ENCODE peak calls at places on chromosomes 6 and 20, in ten cellular contexts. One of them, this sample, is unnamed.

GRCh38 chr6:151289399-151290007 is 49.7 kb downstream of the AKAP12 start:
- DNase-seq in GM03348: no peak
- DNase-seq in stimulated activated CD4-positive, alpha-beta T cell treated with anti-CD3 and anti-CD28 coated beads, Interleukin-4, amount 100 ng/mL, for 24 hours: no peak
- DNase-seq in posterior vena cava: no peak
- DNase-seq in left colon: no peak
- DNase-seq in colonic mucosa: no peak
- DNase-seq in GM19239: no peak
- DNase-seq in iris pigment epithelial cell: peak; percentile 56
- DNase-seq in C1 segment of cervical spinal cord: no peak
- DNase-seq in amniotic stem cell: no peak
- DNase-seq in this sample: peak; percentile 2

GRCh38 chr6:15062311-15063252 is 183.3 kb upstream of the JARID2 start:
- DNase-seq in iris pigment epithelial cell: peak; percentile 97
- DNase-seq in GM19239: no peak
- DNase-seq in colonic mucosa: no peak
- DNase-seq in amniotic stem cell: peak; percentile 5
- DNase-seq in posterior vena cava: no peak
- DNase-seq in stimulated activated CD4-positive, alpha-beta T cell treated with anti-CD3 and anti-CD28 coated beads, Interleukin-4, amount 100 ng/mL, for 24 hours: no peak
- DNase-seq in C1 segment of cervical spinal cord: no peak
- DNase-seq in left colon: no peak
- DNase-seq in GM03348: peak; percentile 77
- DNase-seq in this sample: no peak

GRCh38 chr20:1800180-1800579 is 95.0 kb upstream of the SIRPA start:
- DNase-seq in amniotic stem cell: no peak
- DNase-seq in stimulated activated CD4-positive, alpha-beta T cell treated with anti-CD3 and anti-CD28 coated beads, Interleukin-4, amount 100 ng/mL, for 24 hours: no peak
- DNase-seq in GM03348: no peak
- DNase-seq in GM19239: no peak
- DNase-seq in left colon: no peak
- DNase-seq in posterior vena cava: no peak
- DNase-seq in colonic mucosa: no peak
- DNase-seq in iris pigment epithelial cell: no peak
- DNase-seq in C1 segment of cervical spinal cord: no peak
- DNase-seq in this sample: no peak

GRCh38 chr20:59013031-59013951 is 5.9 kb upstream of the TUBB1 start:
- DNase-seq in posterior vena cava: peak; percentile 60
- DNase-seq in stimulated activated CD4-positive, alpha-beta T cell treated with anti-CD3 and anti-CD28 coated beads, Interleukin-4, amount 100 ng/mL, for 24 hours: no peak
- DNase-seq in colonic mucosa: no peak
- DNase-seq in iris pigment epithelial cell: no peak
- DNase-seq in GM03348: no peak
- DNase-seq in left colon: no peak
- DNase-seq in amniotic stem cell: no peak
- DNase-seq in C1 segment of cervical spinal cord: no peak
- DNase-seq in GM19239: no peak
- DNase-seq in this sample: no peak

GRCh38 chr6:35165630-35166071 is 24.5 kb upstream of the TCP11 start:
- DNase-seq in stimulated activated CD4-positive, alpha-beta T cell treated with anti-CD3 and anti-CD28 coated beads, Interleukin-4, amount 100 ng/mL, for 24 hours: no peak
- DNase-seq in posterior vena cava: no peak
- DNase-seq in colonic mucosa: peak; percentile 60
- DNase-seq in C1 segment of cervical spinal cord: no peak
- DNase-seq in GM19239: no peak
- DNase-seq in left colon: peak; percentile 48
- DNase-seq in iris pigment epithelial cell: peak; percentile 44
- DNase-seq in GM03348: no peak
- DNase-seq in amniotic stem cell: no peak
- DNase-seq in this sample: no peak

GRCh38 chr6:136401749-136402148 is 112.1 kb upstream of the BCLAF1 start:
- DNase-seq in GM19239: no peak
- DNase-seq in GM03348: peak; percentile 53
- DNase-seq in iris pigment epithelial cell: peak; percentile 38
- DNase-seq in stimulated activated CD4-positive, alpha-beta T cell treated with anti-CD3 and anti-CD28 coated beads, Interleukin-4, amount 100 ng/mL, for 24 hours: no peak
- DNase-seq in posterior vena cava: no peak
- DNase-seq in C1 segment of cervical spinal cord: no peak
- DNase-seq in left colon: no peak
- DNase-seq in amniotic stem cell: no peak
- DNase-seq in colonic mucosa: no peak
- DNase-seq in this sample: no peak

GRCh38 chr6:1267790-1268762 is 43.8 kb upstream of the FOXQ1 start:
- DNase-seq in iris pigment epithelial cell: no peak
- DNase-seq in amniotic stem cell: no peak
- DNase-seq in C1 segment of cervical spinal cord: no peak
- DNase-seq in GM03348: no peak
- DNase-seq in posterior vena cava: no peak
- DNase-seq in colonic mucosa: no peak
- DNase-seq in left colon: no peak
- DNase-seq in stimulated activated CD4-positive, alpha-beta T cell treated with anti-CD3 and anti-CD28 coated beads, Interleukin-4, amount 100 ng/mL, for 24 hours: no peak
- DNase-seq in GM19239: no peak
- DNase-seq in this sample: no peak

GRCh38 chr6:15897063-15897934 is 231.6 kb upstream of the MYLIP start:
- DNase-seq in left colon: no peak
- DNase-seq in GM03348: peak; percentile 10
- DNase-seq in iris pigment epithelial cell: peak; percentile 58
- DNase-seq in GM19239: no peak
- DNase-seq in colonic mucosa: no peak
- DNase-seq in stimulated activated CD4-positive, alpha-beta T cell treated with anti-CD3 and anti-CD28 coated beads, Interleukin-4, amount 100 ng/mL, for 24 hours: no peak
- DNase-seq in posterior vena cava: no peak
- DNase-seq in C1 segment of cervical spinal cord: no peak
- DNase-seq in amniotic stem cell: no peak
- DNase-seq in this sample: no peak

GRCh38 chr6:38391909-38392614 is 247.7 kb downstream of the BTBD9 start:
- DNase-seq in colonic mucosa: no peak
- DNase-seq in GM03348: peak; percentile 8
- DNase-seq in stimulated activated CD4-positive, alpha-beta T cell treated with anti-CD3 and anti-CD28 coated beads, Interleukin-4, amount 100 ng/mL, for 24 hours: no peak
- DNase-seq in GM19239: no peak
- DNase-seq in iris pigment epithelial cell: peak; percentile 14
- DNase-seq in posterior vena cava: no peak
- DNase-seq in left colon: no peak
- DNase-seq in amniotic stem cell: no peak
- DNase-seq in C1 segment of cervical spinal cord: no peak
- DNase-seq in this sample: no peak

GRCh38 chr6:107532707-107533106 is 42.8 kb downstream of the SOBP start:
- DNase-seq in left colon: no peak
- DNase-seq in colonic mucosa: no peak
- DNase-seq in posterior vena cava: peak; percentile 86
- DNase-seq in iris pigment epithelial cell: no peak
- DNase-seq in amniotic stem cell: no peak
- DNase-seq in stimulated activated CD4-positive, alpha-beta T cell treated with anti-CD3 and anti-CD28 coated beads, Interleukin-4, amount 100 ng/mL, for 24 hours: no peak
- DNase-seq in GM03348: no peak
- DNase-seq in GM19239: no peak
- DNase-seq in C1 segment of cervical spinal cord: no peak
- DNase-seq in this sample: no peak

GRCh38 chr20:20368414-20369352 is 779 bp downstream of the INSM1 start:
- DNase-seq in C1 segment of cervical spinal cord: no peak
- DNase-seq in GM03348: no peak
- DNase-seq in GM19239: no peak
- DNase-seq in colonic mucosa: no peak
- DNase-seq in posterior vena cava: no peak
- DNase-seq in left colon: no peak
- DNase-seq in amniotic stem cell: no peak
- DNase-seq in iris pigment epithelial cell: no peak
- DNase-seq in stimulated activated CD4-positive, alpha-beta T cell treated with anti-CD3 and anti-CD28 coated beads, Interleukin-4, amount 100 ng/mL, for 24 hours: no peak
- DNase-seq in this sample: no peak

GRCh38 chr20:60882776-60883303 is 369.2 kb upstream of the CDH4 start:
- DNase-seq in posterior vena cava: no peak
- DNase-seq in iris pigment epithelial cell: peak; percentile 7
- DNase-seq in amniotic stem cell: no peak
- DNase-seq in left colon: no peak
- DNase-seq in GM03348: no peak
- DNase-seq in stimulated activated CD4-positive, alpha-beta T cell treated with anti-CD3 and anti-CD28 coated beads, Interleukin-4, amount 100 ng/mL, for 24 hours: no peak
- DNase-seq in C1 segment of cervical spinal cord: no peak
- DNase-seq in GM19239: no peak
- DNase-seq in colonic mucosa: no peak
- DNase-seq in this sample: no peak

GRCh38 chr6:15511248-15512125 is 151.3 kb downstream of the DTNBP1 start:
- DNase-seq in posterior vena cava: peak; percentile 72
- DNase-seq in GM03348: no peak
- DNase-seq in amniotic stem cell: no peak
- DNase-seq in GM19239: no peak
- DNase-seq in iris pigment epithelial cell: no peak
- DNase-seq in left colon: no peak
- DNase-seq in stimulated activated CD4-positive, alpha-beta T cell treated with anti-CD3 and anti-CD28 coated beads, Interleukin-4, amount 100 ng/mL, for 24 hours: no peak
- DNase-seq in C1 segment of cervical spinal cord: no peak
- DNase-seq in colonic mucosa: no peak
- DNase-seq in this sample: no peak

GRCh38 chr6:12150812-12151432 is 138.8 kb downstream of the HIVEP1 start:
- DNase-seq in posterior vena cava: peak; percentile 50
- DNase-seq in colonic mucosa: peak; percentile 53
- DNase-seq in GM19239: no peak
- DNase-seq in C1 segment of cervical spinal cord: no peak
- DNase-seq in amniotic stem cell: no peak
- DNase-seq in GM03348: no peak
- DNase-seq in iris pigment epithelial cell: no peak
- DNase-seq in stimulated activated CD4-positive, alpha-beta T cell treated with anti-CD3 and anti-CD28 coated beads, Interleukin-4, amount 100 ng/mL, for 24 hours: peak; percentile 55
- DNase-seq in left colon: peak; percentile 38
- DNase-seq in this sample: no peak

GRCh38 chr6:15481892-15482291 is 180.9 kb downstream of the DTNBP1 start:
- DNase-seq in GM03348: no peak
- DNase-seq in iris pigment epithelial cell: no peak
- DNase-seq in GM19239: no peak
- DNase-seq in amniotic stem cell: no peak
- DNase-seq in colonic mucosa: no peak
- DNase-seq in posterior vena cava: no peak
- DNase-seq in C1 segment of cervical spinal cord: no peak
- DNase-seq in stimulated activated CD4-positive, alpha-beta T cell treated with anti-CD3 and anti-CD28 coated beads, Interleukin-4, amount 100 ng/mL, for 24 hours: peak; percentile 36
- DNase-seq in left colon: no peak
- DNase-seq in this sample: no peak

GRCh38 chr6:131103296-131103695 is 32.0 kb upstream of the AKAP7 start:
- DNase-seq in iris pigment epithelial cell: peak; percentile 58
- DNase-seq in GM19239: no peak
- DNase-seq in amniotic stem cell: no peak
- DNase-seq in colonic mucosa: no peak
- DNase-seq in stimulated activated CD4-positive, alpha-beta T cell treated with anti-CD3 and anti-CD28 coated beads, Interleukin-4, amount 100 ng/mL, for 24 hours: no peak
- DNase-seq in left colon: no peak
- DNase-seq in GM03348: no peak
- DNase-seq in posterior vena cava: no peak
- DNase-seq in C1 segment of cervical spinal cord: no peak
- DNase-seq in this sample: no peak

GRCh38 chr20:40638414-40638813 is 50.6 kb downstream of the MAFB start:
- DNase-seq in amniotic stem cell: no peak
- DNase-seq in stimulated activated CD4-positive, alpha-beta T cell treated with anti-CD3 and anti-CD28 coated beads, Interleukin-4, amount 100 ng/mL, for 24 hours: no peak
- DNase-seq in C1 segment of cervical spinal cord: no peak
- DNase-seq in left colon: no peak
- DNase-seq in colonic mucosa: no peak
- DNase-seq in GM19239: no peak
- DNase-seq in posterior vena cava: no peak
- DNase-seq in GM03348: no peak
- DNase-seq in iris pigment epithelial cell: no peak
- DNase-seq in this sample: no peak

GRCh38 chr6:44561832-44562496 is 174.5 kb downstream of the CDC5L start:
- DNase-seq in GM19239: no peak
- DNase-seq in iris pigment epithelial cell: no peak
- DNase-seq in stimulated activated CD4-positive, alpha-beta T cell treated with anti-CD3 and anti-CD28 coated beads, Interleukin-4, amount 100 ng/mL, for 24 hours: no peak
- DNase-seq in C1 segment of cervical spinal cord: no peak
- DNase-seq in colonic mucosa: no peak
- DNase-seq in posterior vena cava: no peak
- DNase-seq in left colon: no peak
- DNase-seq in GM03348: no peak
- DNase-seq in amniotic stem cell: no peak
- DNase-seq in this sample: no peak

GRCh38 chr6:142377112-142377848 is 75.5 kb downstream of the ADGRG6 start:
- DNase-seq in C1 segment of cervical spinal cord: no peak
- DNase-seq in GM03348: no peak
- DNase-seq in posterior vena cava: no peak
- DNase-seq in stimulated activated CD4-positive, alpha-beta T cell treated with anti-CD3 and anti-CD28 coated beads, Interleukin-4, amount 100 ng/mL, for 24 hours: no peak
- DNase-seq in left colon: no peak
- DNase-seq in GM19239: no peak
- DNase-seq in iris pigment epithelial cell: peak; percentile 64
- DNase-seq in amniotic stem cell: no peak
- DNase-seq in colonic mucosa: peak; percentile 27
- DNase-seq in this sample: no peak

GRCh38 chr20:24962510-24962909 is 13.4 kb downstream of the CST7 start:
- DNase-seq in GM03348: no peak
- DNase-seq in colonic mucosa: no peak
- DNase-seq in stimulated activated CD4-positive, alpha-beta T cell treated with anti-CD3 and anti-CD28 coated beads, Interleukin-4, amount 100 ng/mL, for 24 hours: no peak
- DNase-seq in posterior vena cava: no peak
- DNase-seq in iris pigment epithelial cell: no peak
- DNase-seq in C1 segment of cervical spinal cord: no peak
- DNase-seq in GM19239: no peak
- DNase-seq in left colon: no peak
- DNase-seq in amniotic stem cell: no peak
- DNase-seq in this sample: no peak

GRCh38 chr20:4090756-4091331 is 75.5 kb upstream of the RNF24 start:
- DNase-seq in posterior vena cava: no peak
- DNase-seq in iris pigment epithelial cell: no peak
- DNase-seq in colonic mucosa: no peak
- DNase-seq in GM19239: no peak
- DNase-seq in C1 segment of cervical spinal cord: no peak
- DNase-seq in stimulated activated CD4-positive, alpha-beta T cell treated with anti-CD3 and anti-CD28 coated beads, Interleukin-4, amount 100 ng/mL, for 24 hours: no peak
- DNase-seq in GM03348: peak; percentile 65
- DNase-seq in left colon: no peak
- DNase-seq in amniotic stem cell: peak; percentile 34
- DNase-seq in this sample: no peak

GRCh38 chr20:3728876-3729275 is 3.6 kb upstream of the HSPA12B start:
- DNase-seq in left colon: no peak
- DNase-seq in iris pigment epithelial cell: no peak
- DNase-seq in C1 segment of cervical spinal cord: no peak
- DNase-seq in amniotic stem cell: no peak
- DNase-seq in GM19239: no peak
- DNase-seq in stimulated activated CD4-positive, alpha-beta T cell treated with anti-CD3 and anti-CD28 coated beads, Interleukin-4, amount 100 ng/mL, for 24 hours: no peak
- DNase-seq in GM03348: no peak
- DNase-seq in posterior vena cava: no peak
- DNase-seq in colonic mucosa: no peak
- DNase-seq in this sample: no peak

GRCh38 chr6:34836008-34836407 is 44.1 kb downstream of the BLTP3A start:
- DNase-seq in stimulated activated CD4-positive, alpha-beta T cell treated with anti-CD3 and anti-CD28 coated beads, Interleukin-4, amount 100 ng/mL, for 24 hours: no peak
- DNase-seq in GM19239: no peak
- DNase-seq in left colon: no peak
- DNase-seq in amniotic stem cell: no peak
- DNase-seq in GM03348: no peak
- DNase-seq in C1 segment of cervical spinal cord: no peak
- DNase-seq in posterior vena cava: no peak
- DNase-seq in colonic mucosa: no peak
- DNase-seq in iris pigment epithelial cell: no peak
- DNase-seq in this sample: no peak

GRCh38 chr6:138509371-138509770 is 10.1 kb upstream of the NHSL1 start:
- DNase-seq in amniotic stem cell: no peak
- DNase-seq in GM03348: peak; percentile 52
- DNase-seq in iris pigment epithelial cell: peak; percentile 43
- DNase-seq in left colon: no peak
- DNase-seq in stimulated activated CD4-positive, alpha-beta T cell treated with anti-CD3 and anti-CD28 coated beads, Interleukin-4, amount 100 ng/mL, for 24 hours: peak; percentile 29
- DNase-seq in C1 segment of cervical spinal cord: no peak
- DNase-seq in colonic mucosa: peak; percentile 80
- DNase-seq in posterior vena cava: no peak
- DNase-seq in GM19239: no peak
- DNase-seq in this sample: no peak

GRCh38 chr6:148164645-148165044 is 178.0 kb upstream of the SASH1 start:
- DNase-seq in C1 segment of cervical spinal cord: no peak
- DNase-seq in stimulated activated CD4-positive, alpha-beta T cell treated with anti-CD3 and anti-CD28 coated beads, Interleukin-4, amount 100 ng/mL, for 24 hours: no peak
- DNase-seq in GM19239: no peak
- DNase-seq in amniotic stem cell: no peak
- DNase-seq in left colon: no peak
- DNase-seq in colonic mucosa: no peak
- DNase-seq in GM03348: no peak
- DNase-seq in iris pigment epithelial cell: no peak
- DNase-seq in posterior vena cava: no peak
- DNase-seq in this sample: no peak

GRCh38 chr20:38112943-38113294 is 52.2 kb downstream of the TGM2 start:
- DNase-seq in posterior vena cava: no peak
- DNase-seq in C1 segment of cervical spinal cord: no peak
- DNase-seq in iris pigment epithelial cell: no peak
- DNase-seq in left colon: no peak
- DNase-seq in GM03348: no peak
- DNase-seq in GM19239: no peak
- DNase-seq in colonic mucosa: no peak
- DNase-seq in stimulated activated CD4-positive, alpha-beta T cell treated with anti-CD3 and anti-CD28 coated beads, Interleukin-4, amount 100 ng/mL, for 24 hours: no peak
- DNase-seq in amniotic stem cell: no peak
- DNase-seq in this sample: no peak

GRCh38 chr6:150249261-150249660 is 106.4 kb downstream of the PPP1R14C start:
- DNase-seq in amniotic stem cell: no peak
- DNase-seq in GM03348: no peak
- DNase-seq in iris pigment epithelial cell: peak; percentile 39
- DNase-seq in GM19239: no peak
- DNase-seq in C1 segment of cervical spinal cord: no peak
- DNase-seq in left colon: no peak
- DNase-seq in posterior vena cava: no peak
- DNase-seq in stimulated activated CD4-positive, alpha-beta T cell treated with anti-CD3 and anti-CD28 coated beads, Interleukin-4, amount 100 ng/mL, for 24 hours: no peak
- DNase-seq in colonic mucosa: no peak
- DNase-seq in this sample: no peak

GRCh38 chr6:164216839-164217238 is 802.3 kb downstream of the QKI start:
- DNase-seq in GM03348: no peak
- DNase-seq in C1 segment of cervical spinal cord: no peak
- DNase-seq in stimulated activated CD4-positive, alpha-beta T cell treated with anti-CD3 and anti-CD28 coated beads, Interleukin-4, amount 100 ng/mL, for 24 hours: no peak
- DNase-seq in posterior vena cava: no peak
- DNase-seq in left colon: no peak
- DNase-seq in GM19239: no peak
- DNase-seq in colonic mucosa: no peak
- DNase-seq in iris pigment epithelial cell: no peak
- DNase-seq in amniotic stem cell: no peak
- DNase-seq in this sample: no peak